ENCODE peak calls at places on chromosomes 16 and 17, in four cellular contexts. M, F, R and T are unnamed samples.

GRCh38 chr16:85562102-85562786 is 50.9 kb upstream of the GSE1 start:
- DNase-seq in F (no peak), M (no peak), R (no peak), T (no peak)

GRCh38 chr17:45149669-45150603 is 1.7 kb downstream of the HEXIM1 start:
- DNase-seq in F (peak), M (peak), R (peak), T (no peak)

GRCh38 chr17:74785096-74785980 is 9.2 kb upstream of the NAT9 start:
- DNase-seq in M (no peak), F (no peak), R (no peak), T (no peak)

GRCh38 chr16:67246081-67246944 is 968 bp downstream of the FHOD1 start:
- DNase-seq in R (peak), F (peak), M (peak), T (peak)

GRCh38 chr16:64718481-64718880 is 403.4 kb downstream of the CDH11 start:
- DNase-seq in M (no peak), F (no peak), R (no peak), T (no peak)

GRCh38 chr16:30929167-30929566 is 5.8 kb downstream of the FBXL19 start:
- DNase-seq in R (no peak), M (no peak), F (no peak), T (no peak)

GRCh38 chr17:57337390-57337789 is 81.1 kb downstream of the MSI2 start:
- DNase-seq in F (no peak), M (no peak), R (no peak), T (no peak)

GRCh38 chr17:81976332-81977210 is 858 bp upstream of the ASPSCR1 start:
- DNase-seq in R (peak), M (no peak), F (peak), T (no peak)

GRCh38 chr17:10127819-10128375 is 70.5 kb downstream of the GAS7 start:
- DNase-seq in M (peak), R (peak), F (peak), T (peak)
- TF ChIP-seq CTCF in M (peak), R (no peak), F (no peak), T (no peak)

DNA sequence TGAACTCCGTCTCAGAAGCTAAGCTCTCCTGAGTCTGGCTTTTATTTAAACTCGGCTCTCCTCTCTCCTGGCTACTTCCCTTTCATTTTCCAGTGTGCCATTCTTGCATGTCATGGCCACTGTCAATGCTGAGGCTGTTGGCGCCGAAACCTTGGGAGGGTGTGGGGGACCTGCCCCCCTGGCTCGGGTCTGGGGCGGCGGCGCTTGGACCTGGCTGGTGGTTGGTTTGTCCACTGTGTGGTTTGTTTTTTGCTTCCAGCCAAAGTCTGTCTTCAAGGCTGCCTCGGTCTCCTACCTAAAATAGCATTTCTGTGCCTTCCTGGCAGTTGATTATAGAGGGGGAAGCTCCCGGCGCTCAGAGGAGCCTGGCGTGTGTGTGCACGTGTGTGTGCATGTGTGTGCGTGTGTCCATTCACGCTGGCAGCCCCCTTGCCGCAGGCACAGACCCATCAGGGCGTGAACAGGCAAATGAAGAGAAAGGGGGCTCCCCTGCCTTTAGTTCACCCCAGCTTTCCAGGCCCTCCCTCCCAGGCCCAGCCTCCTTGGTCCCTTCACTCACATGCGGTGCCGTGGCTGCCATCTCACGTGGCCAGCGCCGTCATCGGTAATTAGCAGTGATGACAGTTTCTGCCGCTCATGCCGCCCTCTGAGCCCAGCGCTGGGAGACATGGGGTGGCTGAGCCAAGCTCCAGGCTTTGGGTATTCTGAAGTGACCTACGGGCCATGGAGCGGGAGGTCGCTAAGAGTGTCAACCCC is 179.9 kb downstream of the SEC14L1 start:
- DNase-seq in R (peak), M (peak), F (peak), T (no peak)
- H3K4me3 ChIP-seq in R (peak), M (peak), F (peak), T (peak)

GRCh38 chr16:783404-784161 is 4.6 kb downstream of the RPUSD1 start:
- DNase-seq in M (no peak), R (no peak), F (peak), T (no peak)

GRCh38 chr16:782263-782662 is 5.9 kb downstream of the RPUSD1 start:
- DNase-seq in M (no peak), F (no peak), R (no peak), T (no peak)

GRCh38 chr16:784431-784830 is 3.8 kb downstream of the RPUSD1 start:
- DNase-seq in F (no peak), M (no peak), R (no peak), T (no peak)

GRCh38 chr16:781346-782010 is 6.7 kb downstream of the RPUSD1 start:
- DNase-seq in M (no peak), R (no peak), F (no peak), T (no peak)

DNA sequence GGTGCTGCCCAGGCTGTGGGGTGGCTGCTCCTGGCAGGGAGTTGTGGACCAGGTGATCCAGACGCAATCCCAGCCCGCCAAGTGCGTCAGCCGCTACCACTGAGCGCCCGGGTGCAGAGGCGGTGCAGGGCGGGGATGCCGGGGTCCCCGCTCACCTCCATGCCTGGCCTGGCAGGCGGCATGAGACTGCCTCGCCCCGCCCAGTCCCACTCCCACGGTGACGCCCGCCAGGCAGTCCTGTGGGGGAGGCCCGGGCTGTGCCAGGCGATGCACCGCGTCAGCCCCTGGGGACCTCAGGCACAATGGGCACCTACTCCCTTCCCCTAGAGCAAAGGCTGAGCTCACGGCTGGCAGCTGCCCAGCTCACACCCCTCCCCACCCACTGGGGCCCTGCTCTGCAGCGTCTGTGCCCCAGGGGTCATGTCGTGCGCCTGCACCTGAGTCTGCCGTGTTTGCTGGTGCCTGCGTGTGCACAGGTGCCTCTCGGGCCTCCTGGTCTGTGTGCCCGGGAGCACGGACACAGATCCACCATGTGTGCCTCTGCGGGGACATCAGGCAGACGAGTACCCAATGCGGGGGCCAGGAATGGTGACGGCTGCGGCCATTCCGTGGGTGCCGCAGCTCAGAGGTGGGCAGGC is 5.3 kb downstream of the RPUSD1 start:
- DNase-seq in F (no peak), M (no peak), R (no peak), T (no peak)
- TF ChIP-seq CTCF in F (no peak), M (no peak), R (no peak), T (no peak)

DNA sequence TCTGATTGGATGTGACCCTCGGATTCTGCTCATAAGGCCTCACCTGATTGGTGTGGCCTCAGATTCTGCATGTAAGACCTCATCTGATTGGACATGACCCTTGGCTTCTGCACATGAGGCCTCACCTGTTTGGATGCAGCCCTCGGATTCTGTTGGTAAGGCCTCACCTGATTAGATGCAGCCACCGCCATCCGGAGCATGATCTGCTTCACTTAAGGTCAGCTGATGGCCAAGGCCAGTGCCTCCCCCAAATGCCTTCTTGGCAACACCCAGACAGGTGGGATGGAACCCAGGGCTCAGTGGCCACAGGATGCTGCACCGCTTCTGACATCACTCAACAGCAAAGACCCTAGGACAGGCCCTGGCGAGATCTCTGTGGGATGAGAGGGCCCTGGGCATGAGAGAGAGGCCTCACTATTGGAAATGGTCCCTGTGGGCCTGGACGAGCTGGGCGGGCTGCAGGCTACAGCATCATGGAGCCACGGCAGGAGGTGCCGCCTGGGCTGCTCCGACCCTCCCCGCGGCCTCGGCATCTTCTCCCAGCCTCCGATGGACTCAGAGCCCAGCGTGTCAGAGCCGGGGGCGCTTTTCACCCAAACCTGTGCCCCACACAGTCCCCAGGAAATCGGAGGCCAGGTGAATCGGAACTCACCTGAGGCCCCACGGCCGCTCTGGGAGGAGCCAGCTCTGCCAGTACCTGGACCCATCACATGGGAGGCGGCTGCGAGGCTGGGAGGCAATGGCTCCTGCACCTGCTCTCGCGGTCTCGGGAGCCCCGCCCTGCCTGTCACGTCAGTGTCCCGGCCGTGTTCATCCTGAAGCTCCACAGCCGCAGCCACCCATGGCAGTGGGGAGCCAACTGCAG is 60.9 kb upstream of the ZNF469 start:
- DNase-seq in M (no peak), R (no peak), F (no peak), T (no peak)
- H3K4me3 ChIP-seq in M (no peak), R (no peak), F (no peak), T (no peak)

GRCh38 chr17:20103454-20104448 is 94.6 kb downstream of the SPECC1 start:
- DNase-seq in M (peak), F (no peak), R (no peak), T (no peak)

GRCh38 chr17:20109121-20109520 is 100.0 kb downstream of the SPECC1 start:
- DNase-seq in M (no peak), R (no peak), F (no peak), T (no peak)

GRCh38 chr17:20111538-20111937 is 102.4 kb downstream of the SPECC1 start:
- DNase-seq in R (no peak), M (no peak), F (no peak), T (no peak)

GRCh38 chr17:20105539-20106291 is 96.6 kb downstream of the SPECC1 start:
- DNase-seq in R (no peak), M (no peak), F (no peak), T (no peak)
- TF ChIP-seq CTCF in R (no peak), M (no peak), F (no peak), T (no peak)

GRCh38 chr17:19877546-19877945 is 9.8 kb upstream of the ULK2 start:
- DNase-seq in R (no peak), F (no peak), M (no peak), T (no peak)
- H3K4me3 ChIP-seq in R (no peak), F (no peak), M (no peak), T (no peak)

GRCh38 chr17:18318771-18319450 is 3.8 kb downstream of the SMCR8 start:
- DNase-seq in R (no peak), M (no peak), F (no peak), T (no peak)

GRCh38 chr17:18320301-18320700 is 5.2 kb downstream of the SMCR8 start:
- DNase-seq in R (no peak), F (no peak), M (no peak), T (no peak)

GRCh38 chr17:18318122-18318521 is 3.0 kb downstream of the SMCR8 start:
- DNase-seq in R (no peak), F (no peak), M (no peak), T (no peak)

GRCh38 chr17:18321309-18321708 is 6.2 kb downstream of the SMCR8 start:
- DNase-seq in M (peak), R (no peak), F (peak), T (no peak)

DNA sequence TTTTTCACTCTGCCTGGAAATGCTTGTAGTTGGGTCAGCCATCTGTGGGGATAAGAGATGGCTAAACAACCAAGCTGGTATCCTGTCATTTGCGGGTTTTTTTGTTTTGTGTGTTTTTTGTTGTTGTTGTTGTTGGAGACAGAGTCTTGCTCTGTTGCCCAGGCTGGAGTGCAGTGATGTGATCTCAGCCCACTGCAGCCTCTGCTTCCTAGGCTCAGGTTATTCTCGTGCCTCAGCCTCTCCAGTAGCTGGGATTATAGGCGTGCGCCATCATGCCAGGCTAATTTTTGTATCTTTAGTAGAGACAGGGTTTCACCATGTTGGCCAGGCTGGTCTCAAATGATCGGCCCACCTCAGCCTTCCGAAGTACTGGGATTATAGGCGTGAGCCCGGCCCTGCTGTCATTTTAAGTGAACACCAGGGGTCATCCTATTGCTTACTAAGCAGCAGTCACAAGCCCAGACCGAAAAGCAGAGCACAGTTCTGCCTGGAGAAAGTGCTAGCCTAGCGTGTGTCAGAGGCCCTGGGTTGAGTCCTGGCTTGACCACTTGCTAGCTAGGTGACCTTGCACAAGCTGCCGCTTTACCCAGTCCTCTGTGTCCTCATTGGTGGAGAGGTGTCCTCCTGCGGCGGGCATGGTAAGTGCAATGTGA is 4.6 kb downstream of the SMCR8 start:
- DNase-seq in R (no peak), F (peak), M (peak), T (peak)
- TF ChIP-seq CTCF in R (peak), F (peak), M (peak), T (peak)

DNA sequence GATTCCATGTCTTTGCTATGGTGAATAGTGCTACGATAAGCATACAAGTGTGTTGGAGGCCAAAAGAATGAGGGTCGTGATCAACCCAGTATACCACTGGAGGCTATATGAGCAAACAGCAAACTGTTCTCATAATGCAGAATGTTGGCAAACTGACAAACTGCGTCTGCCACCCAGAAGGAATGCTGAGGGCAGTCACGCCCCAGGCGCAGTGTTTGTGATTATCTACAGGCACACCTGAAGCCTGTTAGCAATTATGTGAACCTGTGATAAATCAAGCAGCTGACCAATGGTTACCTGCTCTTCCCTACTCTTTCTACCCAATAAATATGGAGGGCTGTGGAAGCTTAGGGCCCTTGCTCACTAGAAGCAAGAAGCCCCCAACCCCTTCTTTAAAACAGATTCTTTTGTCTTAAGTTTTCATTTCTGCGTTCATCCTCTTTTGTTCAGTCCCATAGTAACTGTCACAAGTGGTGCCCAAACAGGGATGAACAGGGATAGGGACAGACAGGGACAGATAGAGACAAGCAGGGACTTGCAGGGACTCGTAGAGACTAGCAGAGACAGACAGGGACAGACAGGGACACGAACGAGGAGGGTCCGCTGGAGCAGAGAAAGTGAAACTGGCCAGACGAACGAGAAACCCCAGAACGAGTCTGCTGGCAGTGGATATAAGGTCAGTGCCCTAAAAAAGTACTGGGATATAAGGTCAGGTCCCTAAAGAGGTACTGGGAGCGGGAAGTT is 25.1 kb downstream of the CD300LG start:
- DNase-seq in M (no peak), R (peak), F (no peak), T (no peak)
- H3K4me3 ChIP-seq in M (no peak), R (peak), F (no peak), T (no peak)

GRCh38 chr17:63113167-63113566 is 147.1 kb downstream of the TANC2 start:
- DNase-seq in M (no peak), R (no peak), F (no peak), T (no peak)
- TF ChIP-seq CTCF in M (no peak), R (peak), F (no peak), T (no peak)

DNA sequence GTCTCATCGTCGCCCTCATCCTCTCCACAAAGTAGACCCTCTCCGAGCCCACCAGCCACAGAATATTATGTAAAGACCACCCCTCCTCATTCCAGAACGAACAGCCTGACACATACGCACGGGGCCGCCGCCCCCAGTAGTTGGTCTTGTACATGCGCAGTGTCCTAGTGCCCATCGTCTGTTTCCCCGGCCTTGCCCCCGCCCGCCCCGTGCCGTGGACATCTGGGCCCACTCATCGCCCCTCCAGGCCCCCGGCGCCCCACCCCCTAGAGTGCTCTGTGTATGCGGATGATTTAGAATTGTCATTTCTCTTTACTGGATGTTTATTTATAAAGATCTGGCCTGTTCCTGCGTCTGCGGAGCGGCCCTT is 475 bp upstream of the AMDHD2 start:
- DNase-seq in M (no peak), R (no peak), F (no peak), T (no peak)
- H3K4me3 ChIP-seq in M (peak), R (peak), F (no peak), T (no peak)